ENCODE peak calls at places on chromosomes 7 and 10, in eight cellular contexts. E is body of pancreas, J is right lobe of liver, K is HCT116, L is ovary, Q is heart left ventricle, W is Peyer's patch, P is testis. N is an unnamed sample.

GRCh38 chr10:78531088-78531487 is 497.4 kb downstream of the RPS24 start:
- DNase-seq in E (no peak), J (no peak), K (no peak), L (no peak), Q (no peak), W (peak; percentile 17), P (peak; percentile 41), N (no peak)

GRCh38 chr7:147483634-147484292 is 1106.8 kb upstream of the C7orf33 start:
- DNase-seq in E (no peak), J (no peak), K (no peak), L (no peak), Q (no peak), W (no peak), P (no peak), N (no peak)

GRCh38 chr7:150941351-150941982 is 36.7 kb downstream of the KCNH2 start:
- DNase-seq in E (no peak), J (no peak), K (no peak), L (no peak), Q (no peak), W (peak; percentile 41), P (no peak), N (no peak)

GRCh38 chr7:6637544-6638229 is 569 bp downstream of the ZNF316 start:
- DNase-seq in E (no peak), J (no peak), K (no peak), L (peak; percentile 62), Q (no peak), W (peak; percentile 77), P (no peak), N (peak; percentile 41)

GRCh38 chr7:27145167-27145883 is 1.8 kb upstream of the HOXA5 start:
- DNase-seq in E (no peak), J (no peak), K (no peak), L (no peak), Q (no peak), W (peak; percentile 46), P (peak; percentile 11), N (no peak)

GRCh38 chr10:104329754-104330153 is 8.5 kb downstream of the ITPRIP start:
- DNase-seq in E (no peak), J (no peak), K (peak; percentile 47), L (peak; percentile 21), Q (no peak), W (no peak), P (no peak), N (no peak)

GRCh38 chr7:37311282-37311868 is 137.3 kb downstream of the ELMO1 start:
- DNase-seq in E (no peak), J (no peak), K (no peak), L (no peak), Q (no peak), W (peak; percentile 60), P (no peak), N (no peak)

GRCh38 chr7:118372530-118372929 is 148.0 kb downstream of the ANKRD7 start:
- DNase-seq in E (no peak), J (no peak), K (no peak), L (no peak), Q (no peak), W (no peak), P (no peak), N (no peak)

GRCh38 chr10:404341-404740 is 269.1 kb downstream of the ZMYND11 start:
- DNase-seq in E (no peak), J (no peak), K (no peak), L (no peak), Q (no peak), W (no peak), P (no peak), N (no peak)

GRCh38 chr10:8026349-8027259 is 27.9 kb upstream of the GATA3 start:
- DNase-seq in E (no peak), J (no peak), K (no peak), L (no peak), Q (no peak), W (no peak), P (no peak), N (no peak)

GRCh38 chr10:778626-779330 is 89.3 kb upstream of the DIP2C start:
- DNase-seq in E (no peak), J (no peak), K (no peak), L (no peak), Q (no peak), W (no peak), P (no peak), N (no peak)

GRCh38 chr7:104264281-104264680 is 56.5 kb upstream of the ORC5 start:
- DNase-seq in E (no peak), J (no peak), K (no peak), L (no peak), Q (no peak), W (no peak), P (no peak), N (no peak)

GRCh38 chr7:39686261-39686924 is 63.0 kb downstream of the RALA start:
- DNase-seq in E (no peak), J (no peak), K (no peak), L (no peak), Q (no peak), W (no peak), P (no peak), N (no peak)

GRCh38 chr7:73799282-73800141 is 29.4 kb upstream of the CLDN3 start:
- DNase-seq in E (no peak), J (no peak), K (peak; percentile 78), L (no peak), Q (no peak), W (peak; percentile 46), P (no peak), N (no peak)

GRCh38 chr10:27356738-27357137 is 116.1 kb upstream of the ACBD5 start:
- DNase-seq in E (no peak), J (no peak), K (no peak), L (no peak), Q (no peak), W (no peak), P (no peak), N (no peak)

GRCh38 chr10:124906551-124907001 is 35.3 kb upstream of the ZRANB1 start:
- DNase-seq in E (no peak), J (peak; percentile 55), K (no peak), L (no peak), Q (no peak), W (peak; percentile 37), P (no peak), N (no peak)

GRCh38 chr7:84484502-84485079 is 290.0 kb upstream of the SEMA3A start:
- DNase-seq in E (no peak), J (no peak), K (no peak), L (no peak), Q (no peak), W (no peak), P (no peak), N (no peak)

DNA sequence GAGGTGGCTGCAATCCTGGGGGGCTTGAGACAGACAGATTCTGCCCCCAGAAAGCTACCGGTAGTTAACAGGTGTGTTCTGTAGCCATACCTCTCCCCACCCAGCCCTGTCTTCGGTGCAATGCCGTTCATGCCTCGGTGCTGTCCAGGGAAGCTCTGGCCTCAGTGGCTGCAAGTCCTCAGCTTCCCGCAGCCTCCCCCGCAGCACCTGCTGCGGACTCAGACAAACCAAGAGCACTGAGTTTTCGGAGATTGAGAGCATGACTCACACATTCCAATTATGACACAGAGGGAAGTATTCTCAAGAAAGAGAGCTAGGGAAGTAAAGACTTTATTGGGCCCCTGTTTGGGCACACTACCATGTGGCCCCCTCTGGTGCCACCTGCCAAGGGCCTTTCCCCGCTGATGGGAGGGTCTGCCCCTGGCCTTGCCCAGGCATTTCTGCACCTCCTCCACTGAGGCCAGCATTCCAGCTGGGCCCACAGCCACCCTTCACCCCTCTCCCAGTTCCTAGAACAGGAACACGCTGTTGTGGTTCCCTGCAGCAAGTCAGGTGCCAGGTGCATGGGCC is 30.2 kb upstream of the EZH2 start:
- DNase-seq in E (no peak), J (no peak), K (peak; percentile 71), L (no peak), Q (no peak), W (no peak), P (no peak), N (no peak)
- TF ChIP-seq POLR2A in E (no peak), J (no peak), K (no peak), L (no peak), Q (no peak), W (no peak), P (no peak), N (no peak)

DNA sequence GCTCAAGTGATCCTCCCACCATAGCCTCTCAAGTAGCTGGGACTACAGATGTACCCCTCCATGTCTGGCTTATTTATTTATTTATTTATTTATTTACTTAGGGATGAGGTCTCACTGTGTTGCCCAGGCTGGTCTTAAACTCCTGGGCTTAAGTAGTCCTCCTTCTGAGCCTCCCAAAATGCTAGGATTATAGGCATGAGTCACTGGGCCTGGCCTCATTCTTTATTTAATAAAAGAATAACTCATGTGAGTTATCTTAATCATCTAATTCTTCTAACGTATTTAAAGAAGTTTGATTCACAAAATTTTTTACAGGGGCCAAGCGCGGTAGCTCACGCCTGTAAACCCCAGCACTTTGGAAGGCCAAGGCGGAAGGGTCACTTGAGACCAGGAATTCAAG is 8.0 kb upstream of the SLC26A4 start:
- DNase-seq in E (no peak), J (no peak), K (no peak), L (no peak), Q (no peak), W (no peak), P (no peak), N (no peak)
- H3K36me3 ChIP-seq in E (no peaks in the 10 kb centered on the region), J (no peaks in the 10 kb centered on the region), K (no peaks in the 10 kb centered on the region), L (no peaks in the 10 kb centered on the region), Q (no peaks in the 10 kb centered on the region), W (no peaks in the 10 kb centered on the region), P (no peaks in the 10 kb centered on the region), N (no peaks in the 10 kb centered on the region)

DNA sequence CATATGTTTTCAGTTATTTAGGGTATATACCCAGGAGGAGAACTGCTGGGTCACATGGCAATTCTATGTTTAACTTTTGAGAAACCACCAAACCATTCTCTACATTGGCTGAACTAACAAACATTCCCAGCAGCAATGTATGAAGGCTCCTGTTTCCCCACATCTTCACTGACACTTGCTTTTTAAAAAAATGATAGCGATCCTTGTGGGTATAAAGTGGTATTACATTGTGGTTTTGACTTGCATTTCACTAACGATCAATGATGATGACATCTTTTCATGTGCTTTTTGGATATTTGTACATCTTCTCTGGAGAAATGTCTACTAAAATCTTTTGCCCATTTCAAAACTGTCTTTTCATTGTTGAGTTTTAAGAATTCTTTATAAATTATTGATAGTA is 51.2 kb upstream of the ANAPC16 start:
- DNase-seq in E (no peak), J (no peak), K (no peak), L (no peak), Q (no peak), W (no peak), P (no peak), N (no peak)
- TF ChIP-seq CTCF in E (no peak), J (no peak), K (peak; percentile 20), L (no peak), Q (peak; percentile 18), W (peak; percentile 36), P (no peak), N (peak; percentile 9)

DNA sequence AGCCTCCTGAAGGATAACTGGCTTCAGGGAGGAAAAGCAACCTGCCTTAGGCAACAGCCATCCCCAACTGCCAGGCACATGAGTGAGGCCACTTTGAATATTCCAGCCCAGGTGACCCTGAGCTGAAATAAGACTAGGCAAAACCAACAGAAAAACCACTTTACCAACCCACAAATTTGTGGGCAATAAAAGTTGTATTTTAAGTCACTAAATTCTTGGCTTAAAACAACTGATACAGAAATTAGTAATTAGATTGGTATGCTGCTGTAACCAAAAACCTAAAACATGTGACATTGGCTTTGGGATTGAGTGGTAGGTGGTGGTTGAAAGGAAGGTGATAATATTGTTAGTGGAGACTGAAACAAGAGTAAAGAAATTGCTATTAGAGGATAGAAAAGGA is 39.9 kb downstream of the ABCB4 start:
- DNase-seq in E (no peak), J (no peak), K (no peak), L (no peak), Q (no peak), W (no peak), P (no peak), N (no peak)
- TF ChIP-seq POLR2A in E (no peak), J (no peak), K (no peak), L (no peak), Q (no peak), W (no peak), P (no peak), N (no peak)